ENCODE peak calls at places on chromosomes 12 and 14, in eight cellular contexts. One of them, this sample, is unnamed.

GRCh38 chr14:29536886-29537511 is 390.6 kb downstream of the PRKD1 start:
- DNase-seq in NCI-H1105: peak
- DNase-seq in left ventricle myocardium inferior: no peak
- DNase-seq in pons: peak
- DNase-seq in cardiac septum: no peak
- DNase-seq in activated T-cell treated with anti-CD3 and anti-CD28 coated beads, Interleukin-2, amount 50 U/mL, for 24 hours: no peak
- DNase-seq in activated naive CD4-positive, alpha-beta T cell treated with Interleukin-2 at 50 U/mL for 16 hours: no peak
- DNase-seq in PC-3: peak
- DNase-seq in this sample: peak

GRCh38 chr14:71202881-71203280 is 295.6 kb downstream of the PCNX1 start:
- DNase-seq in pons: no peak
- DNase-seq in activated T-cell treated with anti-CD3 and anti-CD28 coated beads, Interleukin-2, amount 50 U/mL, for 24 hours: no peak
- DNase-seq in activated naive CD4-positive, alpha-beta T cell treated with Interleukin-2 at 50 U/mL for 16 hours: no peak
- DNase-seq in cardiac septum: peak
- DNase-seq in NCI-H1105: no peak
- DNase-seq in PC-3: no peak
- DNase-seq in left ventricle myocardium inferior: no peak
- DNase-seq in this sample: no peak

GRCh38 chr12:46373303-46374182 is 970 bp upstream of the SLC38A2 start:
- DNase-seq in NCI-H1105: no peak
- DNase-seq in cardiac septum: no peak
- DNase-seq in activated T-cell treated with anti-CD3 and anti-CD28 coated beads, Interleukin-2, amount 50 U/mL, for 24 hours: peak
- DNase-seq in PC-3: peak
- DNase-seq in left ventricle myocardium inferior: peak
- DNase-seq in pons: no peak
- DNase-seq in activated naive CD4-positive, alpha-beta T cell treated with Interleukin-2 at 50 U/mL for 16 hours: peak
- DNase-seq in this sample: peak

GRCh38 chr14:65335548-65335947 is 77.0 kb upstream of the FUT8 start:
- DNase-seq in NCI-H1105: no peak
- DNase-seq in PC-3: no peak
- DNase-seq in activated T-cell treated with anti-CD3 and anti-CD28 coated beads, Interleukin-2, amount 50 U/mL, for 24 hours: no peak
- DNase-seq in left ventricle myocardium inferior: no peak
- DNase-seq in pons: no peak
- DNase-seq in activated naive CD4-positive, alpha-beta T cell treated with Interleukin-2 at 50 U/mL for 16 hours: no peak
- DNase-seq in cardiac septum: no peak
- DNase-seq in this sample: no peak

GRCh38 chr12:132523576-132524331 is 33.8 kb downstream of the FBRSL1 start:
- DNase-seq in PC-3: peak
- DNase-seq in NCI-H1105: peak
- DNase-seq in left ventricle myocardium inferior: peak
- DNase-seq in pons: peak
- DNase-seq in activated naive CD4-positive, alpha-beta T cell treated with Interleukin-2 at 50 U/mL for 16 hours: peak
- DNase-seq in cardiac septum: peak
- DNase-seq in activated T-cell treated with anti-CD3 and anti-CD28 coated beads, Interleukin-2, amount 50 U/mL, for 24 hours: peak
- DNase-seq in this sample: peak

GRCh38 chr12:31752450-31752849 is 23.6 kb upstream of the AMN1 start:
- DNase-seq in left ventricle myocardium inferior: no peak
- DNase-seq in pons: peak
- DNase-seq in NCI-H1105: no peak
- DNase-seq in activated T-cell treated with anti-CD3 and anti-CD28 coated beads, Interleukin-2, amount 50 U/mL, for 24 hours: no peak
- DNase-seq in cardiac septum: no peak
- DNase-seq in PC-3: no peak
- DNase-seq in activated naive CD4-positive, alpha-beta T cell treated with Interleukin-2 at 50 U/mL for 16 hours: no peak
- DNase-seq in this sample: no peak

GRCh38 chr12:121222847-121223246 is 12.9 kb downstream of the P2RX4 start:
- DNase-seq in cardiac septum: no peak
- DNase-seq in left ventricle myocardium inferior: no peak
- DNase-seq in pons: no peak
- DNase-seq in PC-3: no peak
- DNase-seq in activated T-cell treated with anti-CD3 and anti-CD28 coated beads, Interleukin-2, amount 50 U/mL, for 24 hours: no peak
- DNase-seq in activated naive CD4-positive, alpha-beta T cell treated with Interleukin-2 at 50 U/mL for 16 hours: no peak
- DNase-seq in NCI-H1105: no peak
- DNase-seq in this sample: no peak

GRCh38 chr14:62778847-62779246 is 266.4 kb downstream of the KCNH5 start:
- DNase-seq in NCI-H1105: no peak
- DNase-seq in left ventricle myocardium inferior: no peak
- DNase-seq in activated naive CD4-positive, alpha-beta T cell treated with Interleukin-2 at 50 U/mL for 16 hours: no peak
- DNase-seq in activated T-cell treated with anti-CD3 and anti-CD28 coated beads, Interleukin-2, amount 50 U/mL, for 24 hours: no peak
- DNase-seq in PC-3: no peak
- DNase-seq in pons: no peak
- DNase-seq in cardiac septum: no peak
- DNase-seq in this sample: no peak

GRCh38 chr12:54526800-54527630 is 22.4 kb upstream of the PDE1B start:
- DNase-seq in NCI-H1105: no peak
- DNase-seq in PC-3: peak
- DNase-seq in activated T-cell treated with anti-CD3 and anti-CD28 coated beads, Interleukin-2, amount 50 U/mL, for 24 hours: peak
- DNase-seq in cardiac septum: no peak
- DNase-seq in activated naive CD4-positive, alpha-beta T cell treated with Interleukin-2 at 50 U/mL for 16 hours: peak
- DNase-seq in pons: peak
- DNase-seq in left ventricle myocardium inferior: peak
- DNase-seq in this sample: peak

GRCh38 chr12:33588082-33588712 is 148.6 kb upstream of the SYT10 start:
- DNase-seq in activated naive CD4-positive, alpha-beta T cell treated with Interleukin-2 at 50 U/mL for 16 hours: no peak
- DNase-seq in cardiac septum: no peak
- DNase-seq in left ventricle myocardium inferior: no peak
- DNase-seq in PC-3: peak
- DNase-seq in activated T-cell treated with anti-CD3 and anti-CD28 coated beads, Interleukin-2, amount 50 U/mL, for 24 hours: no peak
- DNase-seq in pons: peak
- DNase-seq in NCI-H1105: no peak
- DNase-seq in this sample: peak

GRCh38 chr12:47207829-47208248 is 128.1 kb upstream of the AMIGO2 start:
- DNase-seq in PC-3: no peak
- DNase-seq in NCI-H1105: no peak
- DNase-seq in cardiac septum: no peak
- DNase-seq in activated naive CD4-positive, alpha-beta T cell treated with Interleukin-2 at 50 U/mL for 16 hours: no peak
- DNase-seq in activated T-cell treated with anti-CD3 and anti-CD28 coated beads, Interleukin-2, amount 50 U/mL, for 24 hours: no peak
- DNase-seq in pons: no peak
- DNase-seq in left ventricle myocardium inferior: no peak
- DNase-seq in this sample: no peak

GRCh38 chr14:90556050-90556477 is 159.2 kb downstream of the CALM1 start:
- DNase-seq in cardiac septum: no peak
- DNase-seq in left ventricle myocardium inferior: peak
- DNase-seq in pons: peak
- DNase-seq in activated naive CD4-positive, alpha-beta T cell treated with Interleukin-2 at 50 U/mL for 16 hours: no peak
- DNase-seq in NCI-H1105: no peak
- DNase-seq in activated T-cell treated with anti-CD3 and anti-CD28 coated beads, Interleukin-2, amount 50 U/mL, for 24 hours: no peak
- DNase-seq in PC-3: no peak
- DNase-seq in this sample: no peak

GRCh38 chr14:78356406-78356805 is 186.2 kb downstream of the NRXN3 start:
- DNase-seq in left ventricle myocardium inferior: no peak
- DNase-seq in activated naive CD4-positive, alpha-beta T cell treated with Interleukin-2 at 50 U/mL for 16 hours: no peak
- DNase-seq in activated T-cell treated with anti-CD3 and anti-CD28 coated beads, Interleukin-2, amount 50 U/mL, for 24 hours: no peak
- DNase-seq in PC-3: no peak
- DNase-seq in NCI-H1105: peak
- DNase-seq in pons: peak
- DNase-seq in cardiac septum: no peak
- DNase-seq in this sample: no peak

GRCh38 chr12:27807063-27807703 is 27.1 kb upstream of the MANSC4 start:
- DNase-seq in pons: no peak
- DNase-seq in cardiac septum: no peak
- DNase-seq in left ventricle myocardium inferior: no peak
- DNase-seq in activated naive CD4-positive, alpha-beta T cell treated with Interleukin-2 at 50 U/mL for 16 hours: peak
- DNase-seq in NCI-H1105: no peak
- DNase-seq in activated T-cell treated with anti-CD3 and anti-CD28 coated beads, Interleukin-2, amount 50 U/mL, for 24 hours: no peak
- DNase-seq in PC-3: no peak
- DNase-seq in this sample: no peak

GRCh38 chr12:129790331-129790730 is 113.5 kb downstream of the TMEM132D start:
- DNase-seq in left ventricle myocardium inferior: no peak
- DNase-seq in cardiac septum: no peak
- DNase-seq in PC-3: no peak
- DNase-seq in activated T-cell treated with anti-CD3 and anti-CD28 coated beads, Interleukin-2, amount 50 U/mL, for 24 hours: no peak
- DNase-seq in NCI-H1105: no peak
- DNase-seq in activated naive CD4-positive, alpha-beta T cell treated with Interleukin-2 at 50 U/mL for 16 hours: no peak
- DNase-seq in pons: no peak
- DNase-seq in this sample: no peak

GRCh38 chr12:88590851-88591250 is 10.6 kb upstream of the KITLG start:
- DNase-seq in PC-3: no peak
- DNase-seq in activated naive CD4-positive, alpha-beta T cell treated with Interleukin-2 at 50 U/mL for 16 hours: no peak
- DNase-seq in NCI-H1105: no peak
- DNase-seq in left ventricle myocardium inferior: no peak
- DNase-seq in cardiac septum: no peak
- DNase-seq in activated T-cell treated with anti-CD3 and anti-CD28 coated beads, Interleukin-2, amount 50 U/mL, for 24 hours: no peak
- DNase-seq in pons: no peak
- DNase-seq in this sample: no peak

This sample was measured in HT1080.